ENCODE peak calls at places on chromosomes 1 and 21, in four cellular contexts. D is HepG2, T is K562, Z is GM12878. W is an unnamed sample.
A peak's percentile ranks its signal among the peaks of the same experiment; 100 is the strongest.

GRCh38 chr1:3331564-3331963 is 122.9 kb upstream of the ARHGEF16 start:
- DNase-seq in D (no peak), T (no peak), Z (no peak), W (no peak)

GRCh38 chr1:232629250-232630046 is 485 bp downstream of the SIPA1L2 start:
- DNase-seq in D (no peak), T (no peak), Z (no peak), W (no peak)

GRCh38 chr1:198330982-198331620 is 174.3 kb downstream of the NEK7 start:
- DNase-seq in D (no peak), T (no peak), Z (no peak), W (no peak)

GRCh38 chr1:52343982-52344381 is 22.0 kb downstream of the CC2D1B start:
- DNase-seq in D (no peak), T (no peak), Z (no peak), W (no peak)

GRCh38 chr1:47936916-47937551 is 60.2 kb downstream of the TRABD2B start:
- DNase-seq in D (no peak), T (no peak), Z (no peak), W (no peak)

GRCh38 chr21:45041351-45041805 is 33.0 kb upstream of the ADARB1 start:
- DNase-seq in D (no peak), T (no peak), Z (no peak), W (no peak)

GRCh38 chr1:181448461-181448860 is 34.9 kb upstream of the CACNA1E start:
- DNase-seq in D (no peak), T (no peak), Z (no peak), W (no peak)

GRCh38 chr1:243510928-243511327 is 255.1 kb downstream of the SDCCAG8 start:
- DNase-seq in D (no peak), T (no peak), Z (no peak), W (no peak)

GRCh38 chr1:224528900-224529299 is 87.2 kb upstream of the CNIH3 start:
- DNase-seq in D (no peak), T (peak; percentile 41), Z (no peak), W (no peak)

GRCh38 chr1:201760516-201760915 is 68.4 kb upstream of the IPO9 start:
- DNase-seq in D (no peak), T (no peak), Z (no peak), W (no peak)

GRCh38 chr1:229757226-229757625 is 131.2 kb downstream of the URB2 start:
- DNase-seq in D (no peak), T (no peak), Z (no peak), W (no peak)

GRCh38 chr1:6743189-6744101 is 41.8 kb upstream of the CAMTA1 start:
- DNase-seq in D (no peak), T (peak; percentile 9), Z (peak; percentile 28), W (no peak)

GRCh38 chr1:156480411-156481192 is 20.0 kb downstream of the MEF2D start:
- DNase-seq in D (no peak), T (peak; percentile 72), Z (no peak), W (peak; percentile 85)

GRCh38 chr1:86774305-86775304 is 70.2 kb downstream of the SH3GLB1 start:
- DNase-seq in D (peak; percentile 100), T (peak; percentile 34), Z (peak; percentile 66), W (peak; percentile 69)

GRCh38 chr1:170790651-170791071 is 126.7 kb downstream of the PRRX1 start:
- DNase-seq in D (no peak), T (no peak), Z (no peak), W (no peak)

GRCh38 chr1:167173516-167174184 is 47.0 kb upstream of the POU2F1 start:
- DNase-seq in D (no peak), T (no peak), Z (no peak), W (no peak)

GRCh38 chr21:35220301-35220700 is 171.2 kb upstream of the RUNX1 start:
- DNase-seq in D (no peak), T (no peak), Z (no peak), W (no peak)

GRCh38 chr1:244352156-244352830 is 99.4 kb downstream of the ADSS2 start:
- DNase-seq in D (no peak), T (no peak), Z (no peak), W (no peak)

GRCh38 chr21:45542242-45542666 is at the start of gene SLC19A1:
- DNase-seq in D (no peak), T (peak; percentile 98), Z (no peak), W (peak; percentile 97)

GRCh38 chr1:209630383-209631219 is 21.6 kb downstream of the LAMB3 start:
- DNase-seq in D (no peak), T (no peak), Z (no peak), W (no peak)

GRCh38 chr1:172746091-172746949 is 87.4 kb downstream of the FASLG start:
- DNase-seq in D (peak; percentile 66), T (no peak), Z (peak; percentile 70), W (no peak)

GRCh38 chr1:62685431-62685859 is 2.7 kb downstream of the DOCK7 start:
- DNase-seq in D (no peak), T (peak; percentile 19), Z (no peak), W (no peak)

GRCh38 chr1:20657024-20657423 is 4.1 kb downstream of the DDOST start:
- DNase-seq in D (no peak), T (no peak), Z (no peak), W (no peak)

GRCh38 chr1:153470707-153471106 is 10.3 kb upstream of the S100A7 start:
- DNase-seq in D (no peak), T (no peak), Z (no peak), W (no peak)

GRCh38 chr1:19029191-19030085 is 73.0 kb upstream of the IFFO2 start:
- DNase-seq in D (no peak), T (no peak), Z (no peak), W (no peak)

GRCh38 chr1:87600070-87600469 is 271.4 kb downstream of the LMO4 start:
- DNase-seq in D (no peak), T (no peak), Z (no peak), W (no peak)

GRCh38 chr1:84253041-84253440 is 48.5 kb upstream of the SAMD13 start:
- DNase-seq in D (no peak), T (no peak), Z (no peak), W (no peak)

GRCh38 chr1:109800291-109800690 is 36.6 kb upstream of the EPS8L3 start:
- DNase-seq in D (no peak), T (no peak), Z (no peak), W (no peak)

GRCh38 chr1:153677718-153678518 is 570 bp upstream of the NPR1 start:
- DNase-seq in D (no peak), T (peak; percentile 58), Z (no peak), W (peak; percentile 77)

GRCh38 chr21:29072873-29073221 is 601 bp downstream of the CCT8 start:
- DNase-seq in D (peak; percentile 25), T (no peak), Z (no peak), W (peak; percentile 29)

GRCh38 chr1:228343211-228343661 is 63.4 kb downstream of the TRIM11 start:
- DNase-seq in D (no peak), T (no peak), Z (no peak), W (no peak)

GRCh38 chr1:228346731-228347130 is 59.9 kb downstream of the TRIM11 start:
- DNase-seq in D (no peak), T (no peak), Z (no peak), W (no peak)

GRCh38 chr1:228345201-228345930 is 61.3 kb downstream of the TRIM11 start:
- DNase-seq in D (no peak), T (no peak), Z (no peak), W (no peak)

GRCh38 chr1:228342627-228343210 is 63.9 kb downstream of the TRIM11 start:
- DNase-seq in D (no peak), T (no peak), Z (no peak), W (no peak)

GRCh38 chr1:228344631-228345072 is 62.0 kb downstream of the TRIM11 start:
- DNase-seq in D (no peak), T (no peak), Z (no peak), W (no peak)
- TF ChIP-seq SP1 in D (no peak), T (no peak), Z (no peak), W (no peak)

DNA sequence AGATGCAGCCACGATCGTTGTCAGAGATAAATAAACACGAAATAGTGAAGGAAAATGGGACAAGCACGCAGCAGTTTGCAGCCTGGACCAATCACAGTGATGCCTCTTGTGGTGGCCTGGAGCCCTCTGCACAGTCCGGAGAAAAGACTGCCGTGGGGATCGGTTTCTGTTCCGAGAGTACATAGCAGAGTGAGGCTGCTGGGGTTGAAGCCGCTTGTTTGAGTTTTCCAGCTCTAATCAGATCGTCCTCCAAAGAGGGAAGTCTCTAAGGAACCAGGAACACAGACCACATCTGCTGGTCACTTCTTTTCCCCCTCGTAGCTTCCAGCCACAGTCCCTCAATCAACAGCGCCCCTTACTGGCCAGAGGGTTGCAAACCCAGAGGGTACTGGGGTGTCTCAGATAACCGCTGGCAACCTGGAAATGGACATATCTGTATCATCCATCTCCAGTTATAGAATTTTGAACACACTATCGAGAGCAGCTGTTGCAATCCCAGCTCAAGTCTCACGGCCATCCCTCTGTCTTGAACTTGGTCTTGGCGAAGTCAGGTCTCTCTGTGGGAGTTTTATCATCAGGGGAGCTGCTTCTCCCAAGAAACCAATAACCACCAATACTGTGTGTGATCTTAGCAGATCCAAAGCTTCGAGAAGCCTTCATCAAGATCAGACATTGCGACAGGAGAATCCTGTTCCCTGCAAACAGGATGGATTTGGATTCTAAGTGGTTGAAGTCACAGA is 57.4 kb downstream of the OLIG1 start:
- DNase-seq in D (peak; percentile 56), T (peak; percentile 62), Z (peak; percentile 19), W (peak; percentile 82)
- TF ChIP-seq FOXK2 in D (no peak), T (no peak), Z (no peak), W (no peak)

GRCh38 chr1:180157108-180157507 is 2.4 kb downstream of the QSOX1 start:
- DNase-seq in D (no peak), T (no peak), Z (no peak), W (no peak)
- TF ChIP-seq SP1 in D (no peak), T (no peak), Z (no peak), W (no peak)

GRCh38 chr1:186884266-186884665 is 55.5 kb downstream of the PLA2G4A start:
- DNase-seq in D (no peak), T (no peak), Z (no peak), W (no peak)
- TF ChIP-seq FOXK2 in D (no peak), T (no peak), Z (no peak), W (no peak)

DNA sequence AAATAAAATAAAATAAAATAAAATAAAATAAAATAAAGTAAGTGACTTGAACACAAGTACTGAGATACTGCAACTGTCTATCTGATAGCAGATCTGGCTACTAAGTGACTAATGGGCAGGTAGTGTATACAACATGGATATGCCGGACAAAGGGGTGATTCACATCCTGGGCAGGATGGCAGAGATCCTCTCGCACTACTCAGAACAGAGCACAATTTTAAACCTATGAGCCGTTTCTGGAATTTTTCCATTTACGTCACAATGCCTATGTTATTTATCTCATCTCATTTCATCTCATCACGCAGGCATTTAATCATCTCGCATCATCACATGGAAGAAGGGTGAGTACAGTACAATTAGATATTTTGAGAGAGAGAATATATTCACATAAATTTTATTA is 233.3 kb upstream of the COA6 start:
- DNase-seq in D (peak; percentile 13), T (no peak), Z (no peak), W (no peak)
- TF ChIP-seq SP1 in D (no peak), T (no peak), Z (no peak), W (no peak)

W was measured in HEK293T.